ENCODE peak calls at places on chromosome 22, in five cellular contexts. P, A, M, J and G are unnamed samples.

GRCh38 chr22:49810363-49811013 is 17.2 kb downstream of the BRD1 start:
- DNase-seq in J (no peak), A (no peak), P (no peak), M (no peak), G (no peak)

GRCh38 chr22:29308148-29308790 is 1.8 kb downstream of the GAS2L1 start:
- DNase-seq in M (no peak), J (no peak), P (peak), A (no peak), G (no peak)

GRCh38 chr22:36411589-36412258 is 24.0 kb upstream of the MYH9 start:
- DNase-seq in M (no peak), P (no peak), A (no peak), J (no peak), G (no peak)

GRCh38 chr22:45335021-45335818 is 25.5 kb downstream of the FAM118A start:
- DNase-seq in A (no peak), M (no peak), J (no peak), P (peak), G (no peak)

GRCh38 chr22:46146329-46146728 is 4.0 kb upstream of the PPARA start:
- DNase-seq in A (no peak), P (no peak), J (no peak), M (no peak), G (no peak)

GRCh38 chr22:20567993-20568417 is 60.6 kb downstream of the MED15 start:
- DNase-seq in M (no peak), J (no peak), A (no peak), P (no peak), G (no peak)

GRCh38 chr22:46714550-46714949 is 23.5 kb downstream of the CERK start:
- DNase-seq in A (no peak), J (no peak), P (no peak), M (no peak), G (no peak)

GRCh38 chr22:48885271-48885918 is 942.3 kb downstream of the BRD1 start:
- DNase-seq in P (no peak), J (no peak), M (no peak), A (no peak), G (no peak)

GRCh38 chr22:29208502-29208862 is 2.8 kb downstream of the EMID1 start:
- DNase-seq in P (no peak), A (no peak), J (no peak), M (no peak), G (no peak)

GRCh38 chr22:27422442-27422841 is 379.1 kb downstream of the MN1 start:
- DNase-seq in P (no peak), M (no peak), J (no peak), A (no peak), G (no peak)

GRCh38 chr22:43862074-43862881 is at the start of gene SULT4A1:
- DNase-seq in M (no peak), P (no peak), J (no peak), A (no peak), G (peak)

GRCh38 chr22:31143537-31143936 is 3.2 kb upstream of the PLA2G3 start:
- DNase-seq in M (no peak), A (no peak), P (no peak), J (no peak), G (no peak)

GRCh38 chr22:19851291-19852176 is 3.1 kb downstream of the GNB1L start:
- DNase-seq in P (no peak), M (no peak), J (no peak), A (no peak), G (no peak)

GRCh38 chr22:49991907-49992533 is 20.5 kb downstream of the IL17REL start:
- DNase-seq in P (no peak), M (no peak), J (no peak), A (no peak), G (no peak)

GRCh38 chr22:38238519-38239051 is 34.2 kb downstream of the TMEM184B start:
- DNase-seq in A (no peak), P (no peak), M (no peak), J (no peak), G (no peak)

GRCh38 chr22:42562282-42562681 is 8.5 kb downstream of the SERHL2 start:
- DNase-seq in P (no peak), M (no peak), A (no peak), J (no peak), G (no peak)

GRCh38 chr22:41831828-41832552 is 915 bp upstream of the SREBF2 start:
- DNase-seq in J (no peak), A (peak), P (no peak), M (no peak), G (no peak)

GRCh38 chr22:20151276-20151588 is 377 bp upstream of the CCDC188 start:
- DNase-seq in A (no peak), P (no peak), J (no peak), M (no peak), G (no peak)

GRCh38 chr22:34416321-34416900 is 496.1 kb upstream of the LARGE1 start:
- DNase-seq in A (no peak), M (no peak), J (no peak), P (no peak), G (no peak)

GRCh38 chr22:25318081-25318823 is 98.8 kb downstream of the CRYBB2 start:
- DNase-seq in M (no peak), J (no peak), P (no peak), A (no peak), G (no peak)

GRCh38 chr22:35230839-35231584 is 26.3 kb upstream of the HMGXB4 start:
- DNase-seq in A (no peak), M (no peak), P (no peak), J (peak), G (no peak)